ENCODE peak calls at places on chromosomes 11 and 22, in six cellular contexts. N is nephron progenitor cell; K is GOT3; P is HEK293T; H is NCI-H460; I is activated naive CD8-positive, alpha-beta T cell treated with anti-CD3 and anti-CD28 coated beads, Interleukin-2, amount 50 U/mL, for 24 hours. X is an unnamed sample.

GRCh38 chr11:135001581-135001980 is 589.5 kb upstream of the B3GAT1 start:
- DNase-seq in I (no peak), N (no peak), K (no peak), H (no peak), P (no peak), X (no peak)

GRCh38 chr11:77179048-77179447 is 51.0 kb downstream of the MYO7A start:
- DNase-seq in K (no peak), H (no peak), P (no peak), N (no peak), I (no peak), X (no peak)

GRCh38 chr22:27648074-27648473 is 153.5 kb downstream of the MN1 start:
- DNase-seq in K (no peak), P (no peak), I (no peak), N (no peak), H (no peak), X (no peak)

GRCh38 chr11:76155455-76156232 is 50.7 kb downstream of the WNT11 start:
- DNase-seq in I (no peak), P (no peak), N (no peak), H (no peak), K (no peak), X (no peak)

GRCh38 chr11:68828155-68828931 is 13.4 kb downstream of the CPT1A start:
- DNase-seq in P (no peak), K (no peak), N (no peak), H (no peak), I (no peak), X (no peak)

GRCh38 chr22:46829140-46829891 is 66.9 kb downstream of the TBC1D22A start:
- DNase-seq in N (no peak), P (no peak), K (no peak), I (no peak), H (no peak), X (no peak)

GRCh38 chr11:60767388-60767811 is 10.7 kb downstream of the MS4A15 start:
- DNase-seq in I (peak; percentile 40), N (peak; percentile 55), H (no peak), K (no peak), P (no peak), X (no peak)

GRCh38 chr22:48803993-48804810 is 1023.5 kb downstream of the BRD1 start:
- DNase-seq in H (no peak), P (no peak), K (no peak), N (no peak), I (no peak), X (no peak)

GRCh38 chr11:110079726-110080125 is 13.5 kb upstream of the ZC3H12C start:
- DNase-seq in P (no peak), I (no peak), H (no peak), K (no peak), N (no peak), X (no peak)

GRCh38 chr11:69912161-69912910 is 93.1 kb upstream of the FGF3 start:
- DNase-seq in H (no peak), K (no peak), P (no peak), N (peak; percentile 4), I (no peak), X (no peak)

GRCh38 chr22:40289991-40290459 is 56.3 kb upstream of the ADSL start:
- DNase-seq in K (no peak), P (no peak), N (no peak), H (no peak), I (peak; percentile 63), X (no peak)

GRCh38 chr11:64537876-64538275 is 53.1 kb upstream of the SLC22A12 start:
- DNase-seq in N (no peak), H (no peak), K (no peak), P (no peak), I (no peak), X (no peak)

GRCh38 chr11:112751763-112752162 is 209.5 kb upstream of the NCAM1 start:
- DNase-seq in N (no peak), I (no peak), K (no peak), P (no peak), H (no peak), X (no peak)

GRCh38 chr11:63608353-63609345 is 5.6 kb downstream of the PLAAT3 start:
- DNase-seq in I (peak; percentile 23), K (no peak), P (no peak), N (no peak), H (no peak), X (no peak)

GRCh38 chr11:121426476-121427454 is 25.3 kb upstream of the SORL1 start:
- DNase-seq in N (peak; percentile 73), P (peak; percentile 42), H (no peak), I (peak; percentile 73), K (no peak), X (no peak)

GRCh38 chr11:130585545-130585944 is 137.1 kb downstream of the ADAMTS15 start:
- DNase-seq in I (no peak), K (no peak), P (no peak), H (no peak), N (peak; percentile 19), X (no peak)

GRCh38 chr11:129237456-129237855 is 45.3 kb upstream of the ARHGAP32 start:
- DNase-seq in P (no peak), I (no peak), H (no peak), N (no peak), K (no peak), X (no peak)

GRCh38 chr22:50046481-50047245 is 11.4 kb downstream of the TTLL8 start:
- DNase-seq in K (no peak), N (no peak), H (no peak), P (no peak), I (no peak), X (no peak)

GRCh38 chr11:12777208-12777874 is 103.1 kb downstream of the TEAD1 start:
- DNase-seq in K (no peak), I (no peak), H (no peak), P (no peak), N (no peak), X (no peak)

GRCh38 chr22:23845661-23846469 is 7.1 kb upstream of the DERL3 start:
- DNase-seq in I (no peak), N (no peak), P (no peak), K (no peak), H (no peak), X (no peak)

GRCh38 chr11:20193307-20193706 is 33.0 kb upstream of the DBX1 start:
- DNase-seq in N (no peak), K (no peak), I (no peak), H (no peak), P (no peak), X (no peak)

GRCh38 chr11:44709966-44710365 is 16.8 kb upstream of the TSPAN18 start:
- DNase-seq in H (no peak), K (no peak), P (no peak), N (no peak), I (no peak), X (no peak)

GRCh38 chr11:72573380-72573949 is 100.8 kb downstream of the PDE2A start:
- DNase-seq in N (peak; percentile 67), P (peak; percentile 82), K (no peak), H (peak; percentile 28), I (peak; percentile 44), X (no peak)

GRCh38 chr11:115297330-115297729 is 206.9 kb downstream of the CADM1 start:
- DNase-seq in K (no peak), P (no peak), H (no peak), N (no peak), I (no peak), X (no peak)

GRCh38 chr22:38316340-38317236 is 645 bp downstream of the CSNK1E start:
- DNase-seq in H (no peak), P (peak; percentile 77), N (peak; percentile 61), K (no peak), I (peak; percentile 40), X (no peak)

GRCh38 chr11:131924446-131925240 is 554.2 kb downstream of the NTM start:
- DNase-seq in P (no peak), N (no peak), H (no peak), I (no peak), K (no peak), X (no peak)

GRCh38 chr11:8342821-8343681 is 79.4 kb upstream of the LMO1 start:
- DNase-seq in P (no peak), I (peak; percentile 19), H (no peak), K (no peak), N (no peak), X (no peak)

GRCh38 chr11:7890417-7891179 is 40.5 kb downstream of the OR10A6 start:
- DNase-seq in N (peak; percentile 18), H (no peak), I (no peak), P (no peak), K (no peak), X (no peak)

GRCh38 chr22:38657248-38657909 is 941 bp downstream of the CBY1 start:
- DNase-seq in P (peak; percentile 55), I (peak; percentile 53), H (no peak), K (no peak), N (peak; percentile 28), X (no peak)

GRCh38 chr11:75492181-75492820 is 33.4 kb downstream of the GDPD5 start:
- DNase-seq in H (no peak), P (no peak), K (no peak), N (no peak), I (peak; percentile 71), X (no peak)

GRCh38 chr11:3155216-3155615 is 9.9 kb downstream of the OSBPL5 start:
- DNase-seq in P (no peak), H (no peak), N (peak; percentile 2), K (no peak), I (no peak), X (no peak)

GRCh38 chr11:42465613-42466012 is 846.2 kb upstream of the API5 start:
- DNase-seq in N (no peak), H (no peak), K (no peak), P (no peak), I (no peak), X (no peak)

GRCh38 chr11:60931897-60932296 is 7.6 kb downstream of the TMEM132A start:
- DNase-seq in N (no peak), P (no peak), H (no peak), I (no peak), K (no peak), X (no peak)

GRCh38 chr11:1767399-1768140 is 3.8 kb upstream of the CTSD start:
- DNase-seq in N (no peak), I (no peak), P (no peak), K (no peak), H (no peak), X (no peak)

GRCh38 chr11:125968363-125968762 is 22.5 kb downstream of the VSIG10L2 start:
- DNase-seq in N (no peak), P (no peak), K (no peak), I (no peak), H (no peak), X (no peak)

GRCh38 chr11:129930306-129930705 is 34.9 kb upstream of the NFRKB start:
- DNase-seq in H (no peak), P (no peak), K (no peak), I (no peak), N (no peak), X (no peak)

GRCh38 chr11:127890026-127890611 is 697.2 kb downstream of the ETS1 start:
- DNase-seq in K (no peak), H (no peak), I (no peak), P (no peak), N (no peak), X (no peak)

GRCh38 chr11:120759046-120759445 is 247.5 kb downstream of the GRIK4 start:
- DNase-seq in H (no peak), K (no peak), P (no peak), N (no peak), I (no peak), X (no peak)